ENCODE peak calls at places on chromosomes 1 and 21, in five cellular contexts. V, R, Z, S and H are unnamed samples.
A peak's percentile ranks its signal among the peaks of the same experiment; 100 is the strongest.

GRCh38 chr1:206489980-206490534 is 17.3 kb upstream of the RASSF5 start:
- DNase-seq in V (peak; percentile 76), R (peak; percentile 74), Z (peak; percentile 81), S (peak; percentile 76), H (peak; percentile 75)

GRCh38 chr21:43297411-43297981 is 128.7 kb downstream of the CRYAA start:
- DNase-seq in V (no peak), R (no peak), Z (peak; percentile 30), S (no peak), H (peak; percentile 2)

GRCh38 chr1:59046730-59047157 is 250.2 kb upstream of the FGGY start:
- DNase-seq in V (peak; percentile 79), R (peak; percentile 30), Z (no peak), S (no peak), H (no peak)

GRCh38 chr1:206736878-206737728 is 33.5 kb upstream of the IL19 start:
- DNase-seq in V (no peak), R (no peak), Z (no peak), S (no peak), H (no peak)

GRCh38 chr1:43834280-43835140 is 99.1 kb upstream of the ARTN start:
- DNase-seq in V (no peak), R (peak; percentile 11), Z (peak; percentile 61), S (no peak), H (no peak)

GRCh38 chr1:153393926-153394325 is 3.1 kb upstream of the S100A8 start:
- DNase-seq in V (no peak), R (no peak), Z (peak; percentile 55), S (no peak), H (no peak)

GRCh38 chr1:84859866-84860265 is 33.1 kb downstream of the LPAR3 start:
- DNase-seq in V (no peak), R (no peak), Z (no peak), S (no peak), H (no peak)

GRCh38 chr1:93447481-93448291 is at the start of gene FNBP1L:
- DNase-seq in V (peak; percentile 60), R (peak; percentile 59), Z (peak; percentile 85), S (peak; percentile 72), H (peak; percentile 84)

GRCh38 chr1:31248276-31248675 is 8.6 kb upstream of the NKAIN1 start:
- DNase-seq in V (no peak), R (no peak), Z (no peak), S (no peak), H (no peak)

GRCh38 chr1:57922130-57922529 is 498.3 kb upstream of the DAB1 start:
- DNase-seq in V (no peak), R (no peak), Z (no peak), S (no peak), H (no peak)

GRCh38 chr1:112369389-112370285 is 26.4 kb upstream of the CTTNBP2NL start:
- DNase-seq in V (peak; percentile 53), R (peak; percentile 79), Z (peak; percentile 92), S (peak; percentile 82), H (peak; percentile 87)

GRCh38 chr1:101371259-101371658 is 134.4 kb downstream of the S1PR1 start:
- DNase-seq in V (no peak), R (peak; percentile 52), Z (no peak), S (no peak), H (no peak)

GRCh38 chr1:149940427-149940826 is 3.7 kb upstream of the MTMR11 start:
- DNase-seq in V (no peak), R (no peak), Z (no peak), S (no peak), H (no peak)

GRCh38 chr1:60463786-60464185 is 390.2 kb upstream of the C1orf87 start:
- DNase-seq in V (no peak), R (no peak), Z (no peak), S (no peak), H (no peak)

GRCh38 chr1:238272145-238272544 is 381.4 kb upstream of the ZP4 start:
- DNase-seq in V (no peak), R (no peak), Z (no peak), S (no peak), H (no peak)

GRCh38 chr1:219699870-219700269 is 87.0 kb upstream of the ZC3H11B start:
- DNase-seq in V (no peak), R (peak; percentile 50), Z (no peak), S (no peak), H (no peak)

GRCh38 chr1:152018537-152018936 is 18.3 kb downstream of the S100A11 start:
- DNase-seq in V (no peak), R (no peak), Z (peak; percentile 52), S (no peak), H (no peak)

GRCh38 chr1:22572778-22573177 is 9.5 kb downstream of the EPHA8 start:
- DNase-seq in V (no peak), R (no peak), Z (no peak), S (no peak), H (no peak)

GRCh38 chr1:157081717-157082116 is 17.9 kb downstream of the ETV3L start:
- DNase-seq in V (no peak), R (no peak), Z (no peak), S (no peak), H (no peak)

GRCh38 chr1:12508849-12509248 is 109.2 kb downstream of the DHRS3 start:
- DNase-seq in V (no peak), R (no peak), Z (no peak), S (no peak), H (no peak)

GRCh38 chr1:158095737-158096335 is 84.9 kb upstream of the CD1D start:
- DNase-seq in V (peak; percentile 48), R (peak; percentile 28), Z (no peak), S (no peak), H (no peak)
- TF ChIP-seq CTCF in V (peak; percentile 97), R (peak; percentile 83), Z (peak; percentile 69), S (peak; percentile 32), H (peak; percentile 79)

DNA sequence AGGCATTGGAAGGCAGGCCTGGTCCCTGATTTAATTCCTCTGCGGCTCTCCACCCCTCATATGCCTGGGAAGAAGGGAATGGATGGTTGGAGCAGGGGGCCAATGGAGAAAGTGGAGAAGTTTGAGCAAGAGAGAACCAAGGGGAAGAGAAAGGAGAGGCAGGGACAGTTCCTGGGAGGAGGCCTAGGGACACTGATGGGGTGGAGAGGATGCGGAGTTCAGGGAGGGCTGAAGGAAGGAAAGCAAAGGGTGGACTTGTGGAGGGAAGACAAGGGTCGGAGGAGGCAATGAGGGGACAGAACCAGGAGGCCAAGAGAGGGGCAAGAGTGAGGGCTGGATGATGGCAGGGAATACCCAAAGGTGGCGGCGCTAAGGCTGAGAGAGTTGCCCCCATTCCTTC is 7.1 kb downstream of the ZBTB7B start:
- DNase-seq in V (no peak), R (no peak), Z (no peak), S (no peak), H (no peak)
- H3K4me1 ChIP-seq in V (peaks cover 16% of the 10 kb centered on the region), R (peaks cover 7% of the 10 kb centered on the region), Z (peaks cover 93% of the 10 kb centered on the region), S (peaks cover 14% of the 10 kb centered on the region), H (peaks cover 92% of the 10 kb centered on the region)

GRCh38 chr1:64265141-64265540 is 61.7 kb downstream of the UBE2U start:
- DNase-seq in V (no peak), R (no peak), Z (no peak), S (no peak), H (no peak)

GRCh38 chr1:64263856-64264255 is 60.4 kb downstream of the UBE2U start:
- DNase-seq in V (no peak), R (no peak), Z (no peak), S (no peak), H (no peak)

GRCh38 chr1:64266941-64267340 is 63.5 kb downstream of the UBE2U start:
- DNase-seq in V (no peak), R (no peak), Z (no peak), S (no peak), H (no peak)

GRCh38 chr1:64268653-64269557 is 65.5 kb downstream of the UBE2U start:
- DNase-seq in V (peak; percentile 73), R (peak; percentile 93), Z (no peak), S (peak; percentile 77), H (peak; percentile 31)

GRCh38 chr1:64263335-64263734 is 59.9 kb downstream of the UBE2U start:
- DNase-seq in V (no peak), R (no peak), Z (no peak), S (no peak), H (no peak)
- H3K27ac ChIP-seq in V (no peak overlapping the region), R (no peak overlapping the region), Z (no peak overlapping the region), S (no peak overlapping the region), H (no peak overlapping the region)

GRCh38 chr1:14363707-14364413 is 234.6 kb upstream of the KAZN start:
- DNase-seq in V (no peak), R (no peak), Z (no peak), S (no peak), H (no peak)

GRCh38 chr1:14369526-14370213 is 228.8 kb upstream of the KAZN start:
- DNase-seq in V (peak; percentile 90), R (no peak), Z (no peak), S (no peak), H (no peak)

GRCh38 chr1:14367444-14367843 is 231.0 kb upstream of the KAZN start:
- DNase-seq in V (no peak), R (no peak), Z (no peak), S (no peak), H (no peak)

GRCh38 chr1:14365226-14365994 is 233.1 kb upstream of the KAZN start:
- DNase-seq in V (no peak), R (no peak), Z (no peak), S (no peak), H (no peak)

DNA sequence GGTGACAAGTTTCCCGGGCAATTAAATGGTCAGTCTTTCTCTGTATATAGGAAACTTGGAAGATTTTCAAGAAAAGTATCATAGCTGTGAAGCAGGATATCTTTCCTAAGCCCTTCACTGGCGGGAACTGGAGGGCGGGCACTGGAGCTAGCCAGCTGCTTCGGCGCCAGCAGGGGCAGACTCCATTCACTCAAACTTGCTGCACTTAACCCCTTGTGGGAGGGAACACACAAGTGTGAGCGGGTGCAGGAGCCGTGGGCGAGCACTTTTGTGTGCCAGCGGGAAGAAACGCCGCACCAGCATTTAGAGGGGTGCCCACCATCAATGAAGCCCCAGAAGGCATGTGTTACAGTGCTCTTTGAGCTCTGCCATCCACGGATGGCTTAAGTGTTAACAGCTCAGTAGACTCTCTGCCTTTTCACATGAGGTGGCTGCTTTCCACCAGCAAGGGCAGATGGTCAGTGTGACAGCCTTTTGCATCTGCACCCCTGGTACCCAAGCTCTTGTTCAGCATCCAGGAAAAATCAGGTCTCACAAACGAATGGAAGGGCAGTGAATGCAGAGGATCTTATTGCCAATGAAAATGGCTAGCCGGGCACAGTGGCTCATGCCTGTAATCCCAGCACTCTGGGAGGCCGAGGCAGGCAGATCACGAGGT is 232.0 kb upstream of the KAZN start:
- DNase-seq in V (no peak), R (peak; percentile 14), Z (no peak), S (no peak), H (peak; percentile 43)
- TF ChIP-seq CTCF in V (no peak), R (peak; percentile 14), Z (no peak), S (no peak), H (no peak)

GRCh38 chr1:196669693-196670092 is 17.9 kb downstream of the CFH start:
- DNase-seq in V (no peak), R (no peak), Z (no peak), S (no peak), H (no peak)
- H3K4me1 ChIP-seq in V (no peaks in the 10 kb centered on the region), R (no peaks in the 10 kb centered on the region), Z (no peaks in the 10 kb centered on the region), S (no peaks in the 10 kb centered on the region), H (no peaks in the 10 kb centered on the region)

DNA sequence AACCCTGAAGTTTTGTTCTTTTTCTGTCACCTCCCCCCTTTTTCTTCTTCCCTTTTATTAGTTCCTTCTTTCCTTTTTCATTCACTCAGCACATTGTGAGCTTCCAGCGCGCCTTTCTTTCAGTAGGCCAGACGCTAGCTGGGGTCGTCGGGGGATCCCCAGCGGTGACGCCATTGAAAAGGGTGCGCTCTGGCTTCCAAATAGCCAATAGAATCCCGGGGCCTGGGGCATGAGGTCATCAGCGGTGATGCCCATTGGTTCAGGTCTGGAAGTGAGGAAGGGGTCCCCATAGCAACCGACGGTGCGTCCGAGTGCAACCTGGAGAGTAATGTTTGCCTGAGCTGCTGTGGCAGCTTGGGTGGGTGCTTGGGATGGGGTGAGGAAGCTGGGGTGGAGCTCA is 6.9 kb upstream of the EFNA3 start:
- DNase-seq in V (no peak), R (no peak), Z (no peak), S (no peak), H (no peak)
- H3K27ac ChIP-seq in V (no peak overlapping the region), R (no peak overlapping the region), Z (no peak overlapping the region), S (no peak overlapping the region), H (peak overlapping the region; percentile 60)